ENCODE peak calls at places on chromosome 2, in four cellular contexts. T is GM23338, L is HepG2, C is A673. M is an unnamed sample.

GRCh38 chr2:85852979-85853498 is 35.8 kb downstream of the ST3GAL5 start:
- DNase-seq in T (no peak), C (no peak), L (no peak), M (no peak)

GRCh38 chr2:237500681-237501424 is 13.8 kb downstream of the MLPH start:
- DNase-seq in L (no peak), C (peak; percentile 83), T (no peak), M (peak; percentile 57)

GRCh38 chr2:96916156-96917007 is 46.5 kb upstream of the SEMA4C start:
- DNase-seq in C (no peak), L (no peak), T (no peak), M (no peak)

GRCh38 chr2:10668402-10669012 is 21.3 kb downstream of the NOL10 start:
- DNase-seq in L (peak; percentile 58), T (peak; percentile 82), C (peak; percentile 78), M (peak; percentile 82)

GRCh38 chr2:111226797-111227700 is 106.3 kb downstream of the BCL2L11 start:
- DNase-seq in T (no peak), C (peak; percentile 36), L (no peak), M (no peak)

GRCh38 chr2:183542593-183542992 is 418.4 kb downstream of the NUP35 start:
- DNase-seq in T (no peak), C (no peak), L (no peak), M (no peak)

GRCh38 chr2:161988589-161988988 is 85.4 kb downstream of the DPP4 start:
- DNase-seq in C (no peak), T (peak; percentile 59), L (no peak), M (no peak)

GRCh38 chr2:25149646-25150045 is 18.7 kb downstream of the POMC start:
- DNase-seq in C (no peak), T (no peak), L (no peak), M (no peak)

GRCh38 chr2:189302274-189302948 is 122.8 kb upstream of the COL5A2 start:
- DNase-seq in T (no peak), C (no peak), L (peak; percentile 5), M (no peak)

GRCh38 chr2:170771049-170771937 is 1.1 kb downstream of the ERICH2 start:
- DNase-seq in T (peak; percentile 65), C (peak; percentile 48), L (peak; percentile 30), M (no peak)
- TF ChIP-seq EZH2 in T (no peak), C (peak; percentile 59), L (peak; percentile 77), M (peak; percentile 64)

GRCh38 chr2:19362094-19362649 is 3.7 kb upstream of the OSR1 start:
- DNase-seq in C (no peak), L (no peak), T (no peak), M (no peak)

GRCh38 chr2:19363474-19363778 is 5.0 kb upstream of the OSR1 start:
- DNase-seq in C (no peak), L (no peak), T (peak; percentile 51), M (no peak)

GRCh38 chr2:19361325-19361990 is 3.0 kb upstream of the OSR1 start:
- DNase-seq in C (no peak), L (no peak), T (peak; percentile 63), M (peak; percentile 33)

GRCh38 chr2:19364014-19364413 is 5.6 kb upstream of the OSR1 start:
- DNase-seq in C (no peak), L (no peak), T (no peak), M (no peak)

GRCh38 chr2:19362652-19363473 is 4.4 kb upstream of the OSR1 start:
- DNase-seq in L (peak; percentile 79), C (peak; percentile 89), T (peak; percentile 88), M (peak; percentile 67)
- TF ChIP-seq EZH2 in L (no peak), C (peak; percentile 25), T (peak; percentile 87), M (no peak)

DNA sequence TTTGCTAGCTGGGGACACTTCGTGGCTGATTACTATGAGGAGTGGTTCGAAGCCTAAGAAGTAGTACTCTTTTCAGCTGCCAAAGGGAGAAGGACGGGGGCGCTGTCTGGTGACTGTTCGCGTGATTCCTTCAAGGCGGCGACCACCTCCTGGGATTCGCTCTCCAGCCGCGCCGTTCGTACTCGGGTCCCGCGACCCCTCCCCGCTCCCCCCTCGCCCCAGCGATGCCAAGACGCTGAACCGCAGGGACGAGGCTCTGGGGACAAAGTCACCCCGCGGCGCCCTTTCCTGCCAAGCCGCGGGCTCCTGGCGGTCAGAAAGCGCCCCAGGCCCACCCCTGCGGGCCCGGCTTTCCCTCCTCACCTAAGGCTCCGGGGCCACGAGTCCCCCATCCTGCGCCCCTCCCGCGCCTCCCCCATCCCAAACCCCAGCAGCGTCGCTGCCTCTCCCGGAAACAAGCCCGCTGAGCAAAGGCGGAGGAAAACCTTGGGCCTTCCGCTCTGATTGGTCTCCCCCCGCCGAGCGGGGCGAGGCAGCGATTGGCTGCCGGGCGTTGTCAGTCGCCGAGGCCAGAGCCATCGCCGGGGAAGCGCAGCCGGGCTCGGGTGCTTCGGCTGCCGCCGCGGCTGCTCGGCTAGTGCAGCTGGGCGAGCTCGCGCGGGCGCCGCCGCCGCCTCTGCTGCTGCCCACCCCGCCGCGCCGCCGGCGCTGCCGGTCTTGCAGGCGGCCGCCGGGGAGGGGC is 404.3 kb downstream of the XIRP2 start:
- DNase-seq in L (peak; percentile 64), C (peak; percentile 96), T (peak; percentile 97), M (peak; percentile 87)
- TF ChIP-seq EZH2 in L (no peak), C (no peak), T (no peak), M (no peak)

GRCh38 chr2:68318686-68319396 is 908 bp downstream of the CNRIP1 start:
- DNase-seq in L (no peak), C (peak; percentile 10), T (peak; percentile 72), M (peak; percentile 40)
- TF ChIP-seq EZH2 in L (no peak), C (no peak), T (peak; percentile 47), M (no peak)

M was measured in endothelial cell of umbilical vein.